ENCODE peak calls at places on chromosome 18, in seven cellular contexts. One of them, this sample, is unnamed.

GRCh38 chr18:37524546-37525301 is 40.9 kb downstream of the CELF4 start:
- DNase-seq in breast epithelium: no peak
- DNase-seq in sigmoid colon: no peak
- DNase-seq in transverse colon: no peak
- DNase-seq in GM23338: peak
- DNase-seq in K562: no peak
- DNase-seq in SK-N-SH: no peak
- DNase-seq in this sample: no peak

GRCh38 chr18:48902023-48902855 is 48.5 kb downstream of the SMAD7 start:
- DNase-seq in breast epithelium: peak
- DNase-seq in sigmoid colon: peak
- DNase-seq in transverse colon: peak
- DNase-seq in GM23338: no peak
- DNase-seq in K562: peak
- DNase-seq in SK-N-SH: peak
- DNase-seq in this sample: peak

GRCh38 chr18:38790303-38790702 is 1224.7 kb upstream of the CELF4 start:
- DNase-seq in breast epithelium: no peak
- DNase-seq in sigmoid colon: no peak
- DNase-seq in transverse colon: no peak
- DNase-seq in GM23338: peak
- DNase-seq in K562: peak
- DNase-seq in SK-N-SH: no peak
- DNase-seq in this sample: no peak

GRCh38 chr18:63216911-63217311 is 102.7 kb downstream of the BCL2 start:
- DNase-seq in breast epithelium: no peak
- DNase-seq in sigmoid colon: no peak
- DNase-seq in transverse colon: no peak
- DNase-seq in GM23338: no peak
- DNase-seq in K562: no peak
- DNase-seq in SK-N-SH: no peak
- DNase-seq in this sample: no peak

GRCh38 chr18:37778417-37779165 is 213.0 kb upstream of the CELF4 start:
- DNase-seq in breast epithelium: no peak
- DNase-seq in sigmoid colon: no peak
- DNase-seq in transverse colon: peak
- DNase-seq in GM23338: peak
- DNase-seq in K562: peak
- DNase-seq in SK-N-SH: peak
- DNase-seq in this sample: peak

GRCh38 chr18:8620845-8621244 is 11.6 kb downstream of the RAB12 start:
- DNase-seq in breast epithelium: no peak
- DNase-seq in sigmoid colon: no peak
- DNase-seq in transverse colon: no peak
- DNase-seq in GM23338: no peak
- DNase-seq in K562: no peak
- DNase-seq in SK-N-SH: no peak
- DNase-seq in this sample: no peak

GRCh38 chr18:13185675-13186198 is 32.8 kb upstream of the LDLRAD4 start:
- DNase-seq in breast epithelium: no peak
- DNase-seq in sigmoid colon: no peak
- DNase-seq in transverse colon: no peak
- DNase-seq in GM23338: no peak
- DNase-seq in K562: no peak
- DNase-seq in SK-N-SH: peak
- DNase-seq in this sample: no peak

GRCh38 chr18:11785444-11786055 is 65.7 kb upstream of the CHMP1B start:
- DNase-seq in breast epithelium: no peak
- DNase-seq in sigmoid colon: no peak
- DNase-seq in transverse colon: no peak
- DNase-seq in GM23338: peak
- DNase-seq in K562: no peak
- DNase-seq in SK-N-SH: no peak
- DNase-seq in this sample: no peak

GRCh38 chr18:74682141-74682997 is 84.7 kb downstream of the ZNF407 start:
- DNase-seq in breast epithelium: no peak
- DNase-seq in sigmoid colon: no peak
- DNase-seq in transverse colon: no peak
- DNase-seq in GM23338: no peak
- DNase-seq in K562: no peak
- DNase-seq in SK-N-SH: no peak
- DNase-seq in this sample: no peak

GRCh38 chr18:25621144-25621543 is 269.2 kb upstream of the ZNF521 start:
- DNase-seq in breast epithelium: no peak
- DNase-seq in sigmoid colon: no peak
- DNase-seq in transverse colon: no peak
- DNase-seq in GM23338: no peak
- DNase-seq in K562: no peak
- DNase-seq in SK-N-SH: no peak
- DNase-seq in this sample: no peak

GRCh38 chr18:64258111-64258650 is 109.3 kb upstream of the LINC00305 start:
- DNase-seq in breast epithelium: no peak
- DNase-seq in sigmoid colon: no peak
- DNase-seq in transverse colon: no peak
- DNase-seq in GM23338: no peak
- DNase-seq in K562: no peak
- DNase-seq in SK-N-SH: no peak
- DNase-seq in this sample: no peak

GRCh38 chr18:37577051-37577611 is 11.5 kb upstream of the CELF4 start:
- DNase-seq in breast epithelium: no peak
- DNase-seq in sigmoid colon: no peak
- DNase-seq in transverse colon: no peak
- DNase-seq in GM23338: peak
- DNase-seq in K562: no peak
- DNase-seq in SK-N-SH: no peak
- DNase-seq in this sample: no peak

GRCh38 chr18:48270929-48271328 is 138.3 kb downstream of the ZBTB7C start:
- DNase-seq in breast epithelium: no peak
- DNase-seq in sigmoid colon: no peak
- DNase-seq in transverse colon: no peak
- DNase-seq in GM23338: no peak
- DNase-seq in K562: no peak
- DNase-seq in SK-N-SH: no peak
- DNase-seq in this sample: no peak

GRCh38 chr18:24868760-24869237 is 408.4 kb downstream of the HRH4 start:
- DNase-seq in breast epithelium: no peak
- DNase-seq in sigmoid colon: no peak
- DNase-seq in transverse colon: no peak
- DNase-seq in GM23338: no peak
- DNase-seq in K562: no peak
- DNase-seq in SK-N-SH: no peak
- DNase-seq in this sample: no peak

GRCh38 chr18:49856531-49856930 is 43.2 kb upstream of the ACAA2 start:
- DNase-seq in breast epithelium: no peak
- DNase-seq in sigmoid colon: no peak
- DNase-seq in transverse colon: no peak
- DNase-seq in GM23338: no peak
- DNase-seq in K562: no peak
- DNase-seq in SK-N-SH: no peak
- DNase-seq in this sample: no peak

GRCh38 chr18:27731211-27731610 is 445.7 kb downstream of the CDH2 start:
- DNase-seq in breast epithelium: no peak
- DNase-seq in sigmoid colon: no peak
- DNase-seq in transverse colon: no peak
- DNase-seq in GM23338: no peak
- DNase-seq in K562: no peak
- DNase-seq in SK-N-SH: no peak
- DNase-seq in this sample: no peak

DNA sequence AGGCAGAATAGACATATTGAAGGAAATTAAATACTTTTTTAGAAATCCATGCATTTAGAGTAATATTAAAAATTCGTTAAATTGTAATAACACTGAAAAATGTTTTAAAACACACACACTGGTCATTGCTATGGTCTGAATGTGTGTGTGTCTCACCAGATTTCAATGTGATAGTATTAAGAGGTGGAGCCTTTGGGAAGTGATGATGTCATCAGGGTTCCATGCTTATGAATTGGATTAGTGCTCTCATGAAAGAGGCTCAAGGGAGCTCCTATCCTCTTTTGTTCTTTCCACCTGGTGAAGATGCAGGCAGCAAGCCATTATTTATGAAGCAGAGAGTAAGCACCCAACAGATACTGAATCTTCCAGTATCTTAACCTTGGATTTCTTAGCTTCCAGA is 441.8 kb downstream of the CDH2 start:
- DNase-seq in breast epithelium: no peak
- DNase-seq in sigmoid colon: no peak
- DNase-seq in transverse colon: no peak
- DNase-seq in GM23338: no peak
- DNase-seq in K562: no peak
- DNase-seq in SK-N-SH: no peak
- DNase-seq in this sample: no peak
- TF ChIP-seq POLR2AphosphoS5 in breast epithelium: no peak
- TF ChIP-seq POLR2AphosphoS5 in sigmoid colon: no peak
- TF ChIP-seq POLR2AphosphoS5 in transverse colon: no peak
- TF ChIP-seq POLR2AphosphoS5 in GM23338: no peak
- TF ChIP-seq POLR2AphosphoS5 in K562: no peak
- TF ChIP-seq POLR2AphosphoS5 in SK-N-SH: no peak
- TF ChIP-seq POLR2AphosphoS5 in this sample: no peak

DNA sequence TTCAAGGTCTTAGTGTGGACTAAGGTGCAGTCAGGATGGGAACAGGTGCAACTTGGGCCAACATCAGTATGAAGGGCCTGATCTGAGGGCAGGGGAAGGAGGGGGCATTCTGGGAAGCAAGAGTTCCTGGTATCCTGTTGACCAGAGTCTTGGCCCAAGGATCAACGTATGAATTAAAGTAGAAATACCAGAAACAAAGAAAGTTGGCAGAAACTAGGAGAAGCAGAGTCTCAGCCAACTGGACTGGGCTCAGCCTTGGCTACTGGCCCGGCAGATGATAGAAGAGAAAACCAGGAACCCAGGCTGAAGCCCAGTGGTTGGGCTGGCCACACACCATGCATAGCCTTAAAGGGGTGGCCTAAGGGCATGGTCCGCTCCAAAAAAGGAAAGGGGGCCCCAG is 2.3 kb downstream of the CETN1 start:
- DNase-seq in breast epithelium: no peak
- DNase-seq in sigmoid colon: no peak
- DNase-seq in transverse colon: no peak
- DNase-seq in GM23338: no peak
- DNase-seq in K562: no peak
- DNase-seq in SK-N-SH: no peak
- DNase-seq in this sample: no peak
- TF ChIP-seq POLR2AphosphoS5 in breast epithelium: no peak
- TF ChIP-seq POLR2AphosphoS5 in sigmoid colon: no peak
- TF ChIP-seq POLR2AphosphoS5 in transverse colon: no peak
- TF ChIP-seq POLR2AphosphoS5 in GM23338: no peak
- TF ChIP-seq POLR2AphosphoS5 in K562: no peak
- TF ChIP-seq POLR2AphosphoS5 in SK-N-SH: no peak
- TF ChIP-seq POLR2AphosphoS5 in this sample: no peak

GRCh38 chr18:35241523-35241804 is 630 bp downstream of the ZNF397 start:
- DNase-seq in breast epithelium: no peak
- DNase-seq in sigmoid colon: no peak
- DNase-seq in transverse colon: no peak
- DNase-seq in GM23338: no peak
- DNase-seq in K562: no peak
- DNase-seq in SK-N-SH: peak
- DNase-seq in this sample: no peak

GRCh38 chr18:35239314-35239713 is 1.5 kb upstream of the ZNF397 start:
- DNase-seq in breast epithelium: no peak
- DNase-seq in sigmoid colon: no peak
- DNase-seq in transverse colon: no peak
- DNase-seq in GM23338: no peak
- DNase-seq in K562: peak
- DNase-seq in SK-N-SH: no peak
- DNase-seq in this sample: no peak

GRCh38 chr18:35244671-35245070 is 3.8 kb downstream of the ZNF397 start:
- DNase-seq in breast epithelium: no peak
- DNase-seq in sigmoid colon: no peak
- DNase-seq in transverse colon: no peak
- DNase-seq in GM23338: no peak
- DNase-seq in K562: no peak
- DNase-seq in SK-N-SH: no peak
- DNase-seq in this sample: no peak

GRCh38 chr18:35242426-35242825 is 1.6 kb downstream of the ZNF397 start:
- DNase-seq in breast epithelium: no peak
- DNase-seq in sigmoid colon: no peak
- DNase-seq in transverse colon: no peak
- DNase-seq in GM23338: no peak
- DNase-seq in K562: no peak
- DNase-seq in SK-N-SH: no peak
- DNase-seq in this sample: no peak

DNA sequence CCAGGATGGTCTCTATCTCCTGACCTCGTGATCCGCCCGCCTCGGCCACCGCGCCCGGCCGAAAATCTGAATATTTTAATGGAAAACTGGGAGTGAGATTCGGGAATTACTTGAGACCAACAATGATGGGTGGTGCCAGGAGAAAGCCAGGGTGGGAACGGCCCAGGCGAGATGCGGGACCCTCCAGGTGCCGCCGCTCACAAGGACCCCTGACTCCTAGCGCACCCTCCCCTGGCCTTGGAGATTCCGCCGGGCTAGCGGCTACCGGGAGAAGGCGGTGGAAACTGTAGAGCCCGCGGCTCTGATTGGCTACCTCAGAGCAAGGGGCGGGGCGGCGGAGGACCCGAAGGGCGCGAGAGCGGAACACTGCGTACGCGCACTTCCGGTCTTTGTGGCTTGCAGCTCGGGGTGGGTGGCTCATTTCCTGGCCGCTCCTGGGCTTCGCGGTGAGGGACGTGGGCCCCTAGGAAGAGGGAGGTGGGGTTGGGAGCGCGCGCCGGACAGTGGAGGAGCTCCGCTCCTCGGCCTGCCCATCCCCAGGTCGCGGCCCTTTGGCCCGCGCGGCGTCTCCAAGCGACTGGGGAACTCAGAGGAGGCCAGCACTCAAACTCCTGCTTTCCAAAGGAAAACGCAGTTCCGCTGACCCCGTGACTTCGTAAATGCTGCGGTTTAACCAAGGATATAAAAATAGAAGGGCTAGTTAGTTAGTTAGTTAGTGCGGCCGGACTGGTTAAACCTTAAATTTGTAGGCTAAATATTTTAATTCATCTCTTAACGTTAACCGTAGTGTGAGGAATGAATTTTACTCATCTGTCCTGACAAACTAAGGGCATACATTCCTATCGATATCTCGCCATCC is at the start of gene ZNF397:
- DNase-seq in breast epithelium: peak
- DNase-seq in sigmoid colon: peak
- DNase-seq in transverse colon: peak
- DNase-seq in GM23338: peak
- DNase-seq in K562: peak
- DNase-seq in SK-N-SH: peak
- DNase-seq in this sample: peak
- TF ChIP-seq POLR2AphosphoS5 in breast epithelium: peak
- TF ChIP-seq POLR2AphosphoS5 in sigmoid colon: peak
- TF ChIP-seq POLR2AphosphoS5 in transverse colon: peak
- TF ChIP-seq POLR2AphosphoS5 in GM23338: peak
- TF ChIP-seq POLR2AphosphoS5 in K562: peak
- TF ChIP-seq POLR2AphosphoS5 in SK-N-SH: peak
- TF ChIP-seq POLR2AphosphoS5 in this sample: peak

DNA sequence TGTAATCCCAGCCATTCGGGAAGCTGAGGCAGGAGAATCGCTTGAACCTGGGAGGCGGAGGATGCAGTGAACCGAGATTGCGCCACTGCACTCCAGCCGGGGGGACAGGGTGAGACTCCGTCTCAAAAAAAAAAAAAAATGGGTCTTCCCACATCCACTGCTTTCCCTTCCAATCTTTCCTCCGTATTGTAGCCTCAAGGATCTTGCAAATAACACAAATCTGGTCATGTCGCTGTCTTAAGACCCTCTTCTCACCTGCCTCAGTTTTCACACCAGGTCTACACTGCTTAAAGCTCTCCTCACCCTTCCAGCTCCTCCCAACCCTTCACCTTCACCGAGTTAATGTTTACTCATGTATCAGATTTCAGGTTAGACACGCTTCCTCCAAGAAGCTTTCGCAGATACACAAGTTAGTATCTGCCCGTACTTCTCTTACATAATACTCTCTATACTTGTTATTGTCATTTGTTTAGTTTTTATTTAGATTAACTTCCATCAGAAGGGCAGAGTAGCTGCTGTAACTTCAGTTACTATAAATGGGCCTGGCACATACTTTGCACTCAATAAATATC is 1.5 kb downstream of the IER3IP1 start:
- DNase-seq in breast epithelium: no peak
- DNase-seq in sigmoid colon: no peak
- DNase-seq in transverse colon: no peak
- DNase-seq in GM23338: peak
- DNase-seq in K562: no peak
- DNase-seq in SK-N-SH: no peak
- DNase-seq in this sample: no peak
- TF ChIP-seq POLR2AphosphoS5 in breast epithelium: no peak
- TF ChIP-seq POLR2AphosphoS5 in sigmoid colon: no peak
- TF ChIP-seq POLR2AphosphoS5 in transverse colon: no peak
- TF ChIP-seq POLR2AphosphoS5 in GM23338: no peak
- TF ChIP-seq POLR2AphosphoS5 in K562: no peak
- TF ChIP-seq POLR2AphosphoS5 in SK-N-SH: no peak
- TF ChIP-seq POLR2AphosphoS5 in this sample: no peak

This sample was measured in HL-60.